ENCODE peak calls at places on chromosomes 6 and 20, in six cellular contexts. P is osteocyte; N is naive thymus-derived CD8-positive, alpha-beta T cell; Z is stimulated activated CD4-positive, alpha-beta T cell treated with anti-CD3 and anti-CD28 coated beads, TNF-alpha, amount 100 ng/mL, for 48 hours; X is fibroblast of the conjunctiva; T is spleen. R is an unnamed sample.

GRCh38 chr6:164897523-164898094 is 411.8 kb downstream of the C6orf118 start:
- DNase-seq in P (no peak), N (no peak), Z (no peak), X (no peak), T (no peak), R (no peak)

GRCh38 chr6:111736005-111736607 is 130.4 kb upstream of the TRAF3IP2 start:
- DNase-seq in P (no peak), N (no peak), Z (no peak), X (no peak), T (no peak), R (no peak)

GRCh38 chr6:108589244-108589730 is 28.6 kb downstream of the FOXO3 start:
- DNase-seq in P (no peak), N (no peak), Z (no peak), X (peak; percentile 60), T (peak; percentile 81), R (no peak)

GRCh38 chr6:53983301-53983700 is 127.9 kb upstream of the MLIP start:
- DNase-seq in P (no peak), N (no peak), Z (no peak), X (no peak), T (no peak), R (no peak)

GRCh38 chr6:31042801-31043200 is 32.5 kb downstream of the MUC22 start:
- DNase-seq in P (no peak), N (peak; percentile 10), Z (no peak), X (peak; percentile 27), T (no peak), R (no peak)

GRCh38 chr6:28303570-28303969 is 22.2 kb downstream of the PGBD1 start:
- DNase-seq in P (no peak), N (no peak), Z (no peak), X (no peak), T (no peak), R (no peak)

GRCh38 chr6:48979806-48980205 is 483.2 kb downstream of the MMUT start:
- DNase-seq in P (no peak), N (no peak), Z (no peak), X (no peak), T (no peak), R (no peak)

GRCh38 chr6:93424303-93425064 is 5.1 kb upstream of the EPHA7 start:
- DNase-seq in P (no peak), N (no peak), Z (no peak), X (no peak), T (no peak), R (no peak)

GRCh38 chr6:107690864-107691661 is 133.1 kb downstream of the SCML4 start:
- DNase-seq in P (no peak), N (no peak), Z (no peak), X (peak; percentile 85), T (no peak), R (no peak)

GRCh38 chr6:54586251-54586650 is 260.3 kb upstream of the FAM83B start:
- DNase-seq in P (no peak), N (no peak), Z (no peak), X (no peak), T (no peak), R (no peak)

GRCh38 chr6:151647871-151648639 is 154.2 kb downstream of the CCDC170 start:
- DNase-seq in P (no peak), N (no peak), Z (no peak), X (no peak), T (no peak), R (no peak)

GRCh38 chr6:68760486-68760885 is 125.4 kb downstream of the ADGRB3 start:
- DNase-seq in P (no peak), N (no peak), Z (no peak), X (no peak), T (no peak), R (no peak)

GRCh38 chr20:45138451-45139300 is 14.4 kb upstream of the WFDC12 start:
- DNase-seq in P (no peak), N (no peak), Z (peak; percentile 81), X (no peak), T (peak; percentile 91), R (no peak)

GRCh38 chr6:118783931-118784528 is 109.9 kb upstream of the ASF1A start:
- DNase-seq in P (no peak), N (no peak), Z (no peak), X (no peak), T (no peak), R (no peak)

GRCh38 chr20:24665196-24665595 is 195.8 kb downstream of the SYNDIG1 start:
- DNase-seq in P (no peak), N (no peak), Z (no peak), X (no peak), T (peak; percentile 47), R (peak; percentile 87)

GRCh38 chr20:44954198-44954597 is 6.0 kb downstream of the TOMM34 start:
- DNase-seq in P (no peak), N (no peak), Z (no peak), X (no peak), T (no peak), R (no peak)

GRCh38 chr6:2934057-2934456 is 30.9 kb upstream of the SERPINB9 start:
- DNase-seq in P (no peak), N (no peak), Z (no peak), X (no peak), T (no peak), R (no peak)

GRCh38 chr6:140816696-140817095 is 1316.0 kb upstream of the GJE1 start:
- DNase-seq in P (no peak), N (no peak), Z (no peak), X (no peak), T (no peak), R (no peak)

GRCh38 chr6:148624025-148624424 is 122.8 kb upstream of the UST start:
- DNase-seq in P (no peak), N (no peak), Z (no peak), X (no peak), T (no peak), R (no peak)

GRCh38 chr6:2750832-2751231 is at the start of gene MYLK4:
- DNase-seq in P (no peak), N (no peak), Z (no peak), X (no peak), T (no peak), R (no peak)

GRCh38 chr20:31566332-31566657 is 38.8 kb upstream of the ID1 start:
- DNase-seq in P (no peak), N (no peak), Z (no peak), X (no peak), T (no peak), R (no peak)

GRCh38 chr20:30491016-30491415 is 766.4 kb upstream of the DEFB115 start:
- DNase-seq in P (no peak), N (no peak), Z (no peak), X (no peak), T (peak; percentile 24), R (no peak)

GRCh38 chr20:10671221-10671849 is 2.5 kb downstream of the JAG1 start:
- DNase-seq in P (peak; percentile 94), N (no peak), Z (no peak), X (peak; percentile 96), T (peak; percentile 87), R (peak; percentile 90)

GRCh38 chr6:169452117-169452868 is 198.6 kb upstream of the THBS2 start:
- DNase-seq in P (no peak), N (no peak), Z (no peak), X (peak; percentile 88), T (no peak), R (no peak)

GRCh38 chr20:63098195-63098810 is 91.5 kb upstream of the BHLHE23 start:
- DNase-seq in P (no peak), N (no peak), Z (no peak), X (no peak), T (peak; percentile 25), R (no peak)

GRCh38 chr6:92810913-92811312 is 608.4 kb downstream of the EPHA7 start:
- DNase-seq in P (no peak), N (no peak), Z (no peak), X (peak; percentile 14), T (no peak), R (no peak)

GRCh38 chr6:150881911-150882481 is 16.5 kb downstream of the MTHFD1L start:
- DNase-seq in P (no peak), N (no peak), Z (no peak), X (peak; percentile 47), T (no peak), R (no peak)

GRCh38 chr20:57702091-57702490 is 7.7 kb downstream of the PMEPA1 start:
- DNase-seq in P (no peak), N (no peak), Z (no peak), X (no peak), T (no peak), R (no peak)

GRCh38 chr20:24720957-24721356 is 228.1 kb upstream of the CST7 start:
- DNase-seq in P (peak; percentile 32), N (no peak), Z (no peak), X (no peak), T (no peak), R (no peak)

GRCh38 chr20:2741881-2742280 is 49.3 kb downstream of the EBF4 start:
- DNase-seq in P (no peak), N (no peak), Z (no peak), X (no peak), T (no peak), R (no peak)

GRCh38 chr6:20266851-20267608 is 54.8 kb upstream of the MBOAT1 start:
- DNase-seq in P (no peak), N (no peak), Z (no peak), X (no peak), T (no peak), R (no peak)

GRCh38 chr6:105458552-105458951 is 55.7 kb upstream of the PREP start:
- DNase-seq in P (no peak), N (no peak), Z (no peak), X (no peak), T (no peak), R (no peak)

R was measured in mesenteric fat pad.